ENCODE peak calls at places on chromosomes 12 and 14, in ten cellular contexts. One of them, this sample, is unnamed.
A peak's percentile ranks its signal among the peaks of the same experiment; 100 is the strongest.

GRCh38 chr14:80152166-80152565 is 59.1 kb downstream of the DIO2 start:
- DNase-seq in IMR-90: no peak
- DNase-seq in stomach: no peak
- DNase-seq in endothelial cell of umbilical vein: no peak
- DNase-seq in H1: no peak
- DNase-seq in heart left ventricle: no peak
- DNase-seq in NB4: no peak
- DNase-seq in tibial nerve: no peak
- DNase-seq in sigmoid colon: no peak
- DNase-seq in right lobe of liver: no peak
- DNase-seq in this sample: no peak

GRCh38 chr12:108316153-108316892 is 22.8 kb downstream of the CMKLR1 start:
- DNase-seq in IMR-90: no peak
- DNase-seq in stomach: no peak
- DNase-seq in endothelial cell of umbilical vein: no peak
- DNase-seq in H1: no peak
- DNase-seq in heart left ventricle: no peak
- DNase-seq in NB4: no peak
- DNase-seq in tibial nerve: no peak
- DNase-seq in sigmoid colon: no peak
- DNase-seq in right lobe of liver: no peak
- DNase-seq in this sample: no peak

GRCh38 chr12:570949-571794 is 92.1 kb downstream of the NINJ2 start:
- DNase-seq in IMR-90: peak; percentile 80
- DNase-seq in stomach: peak; percentile 83
- DNase-seq in endothelial cell of umbilical vein: peak; percentile 70
- DNase-seq in H1: peak; percentile 75
- DNase-seq in heart left ventricle: peak; percentile 86
- DNase-seq in NB4: no peak
- DNase-seq in tibial nerve: peak; percentile 83
- DNase-seq in sigmoid colon: peak; percentile 93
- DNase-seq in right lobe of liver: peak; percentile 76
- DNase-seq in this sample: no peak

GRCh38 chr14:92945959-92946846 is 23.3 kb downstream of the CHGA start:
- DNase-seq in IMR-90: peak; percentile 60
- DNase-seq in stomach: peak; percentile 91
- DNase-seq in endothelial cell of umbilical vein: peak; percentile 70
- DNase-seq in H1: no peak
- DNase-seq in heart left ventricle: peak; percentile 74
- DNase-seq in NB4: no peak
- DNase-seq in tibial nerve: peak; percentile 19
- DNase-seq in sigmoid colon: peak; percentile 79
- DNase-seq in right lobe of liver: peak; percentile 88
- DNase-seq in this sample: no peak

GRCh38 chr12:20212658-20213387 is 155.5 kb upstream of the PDE3A start:
- DNase-seq in IMR-90: peak; percentile 98
- DNase-seq in stomach: peak; percentile 31
- DNase-seq in endothelial cell of umbilical vein: peak; percentile 99
- DNase-seq in H1: peak; percentile 54
- DNase-seq in heart left ventricle: peak; percentile 89
- DNase-seq in NB4: peak; percentile 38
- DNase-seq in tibial nerve: peak; percentile 89
- DNase-seq in sigmoid colon: peak; percentile 95
- DNase-seq in right lobe of liver: peak; percentile 73
- DNase-seq in this sample: no peak

GRCh38 chr14:73245401-73246325 is 8.4 kb downstream of the PAPLN start:
- DNase-seq in IMR-90: no peak
- DNase-seq in stomach: peak; percentile 62
- DNase-seq in endothelial cell of umbilical vein: peak; percentile 39
- DNase-seq in H1: no peak
- DNase-seq in heart left ventricle: peak; percentile 67
- DNase-seq in NB4: peak; percentile 71
- DNase-seq in tibial nerve: no peak
- DNase-seq in sigmoid colon: no peak
- DNase-seq in right lobe of liver: peak; percentile 69
- DNase-seq in this sample: peak; percentile 63

GRCh38 chr12:102948941-102949352 is 8.5 kb upstream of the ASCL1 start:
- DNase-seq in IMR-90: peak; percentile 37
- DNase-seq in stomach: peak; percentile 63
- DNase-seq in endothelial cell of umbilical vein: peak; percentile 49
- DNase-seq in H1: peak; percentile 94
- DNase-seq in heart left ventricle: peak; percentile 26
- DNase-seq in NB4: peak; percentile 60
- DNase-seq in tibial nerve: peak; percentile 66
- DNase-seq in sigmoid colon: no peak
- DNase-seq in right lobe of liver: peak; percentile 58
- DNase-seq in this sample: no peak

GRCh38 chr12:76037130-76038105 is 5.8 kb upstream of the PHLDA1 start:
- DNase-seq in IMR-90: peak; percentile 87
- DNase-seq in stomach: no peak
- DNase-seq in endothelial cell of umbilical vein: peak; percentile 87
- DNase-seq in H1: no peak
- DNase-seq in heart left ventricle: no peak
- DNase-seq in NB4: peak; percentile 87
- DNase-seq in tibial nerve: peak; percentile 48
- DNase-seq in sigmoid colon: no peak
- DNase-seq in right lobe of liver: no peak
- DNase-seq in this sample: no peak

GRCh38 chr14:39179042-39179441 is 4.0 kb downstream of the PNN start:
- DNase-seq in IMR-90: no peak
- DNase-seq in stomach: no peak
- DNase-seq in endothelial cell of umbilical vein: no peak
- DNase-seq in H1: no peak
- DNase-seq in heart left ventricle: no peak
- DNase-seq in NB4: no peak
- DNase-seq in tibial nerve: no peak
- DNase-seq in sigmoid colon: no peak
- DNase-seq in right lobe of liver: no peak
- DNase-seq in this sample: no peak

GRCh38 chr14:39174560-39175444 is at the start of gene PNN:
- DNase-seq in IMR-90: peak; percentile 100
- DNase-seq in stomach: peak; percentile 96
- DNase-seq in endothelial cell of umbilical vein: peak; percentile 100
- DNase-seq in H1: peak; percentile 91
- DNase-seq in heart left ventricle: peak; percentile 97
- DNase-seq in NB4: peak; percentile 99
- DNase-seq in tibial nerve: peak; percentile 93
- DNase-seq in sigmoid colon: peak; percentile 99
- DNase-seq in right lobe of liver: peak; percentile 95
- DNase-seq in this sample: peak; percentile 79

GRCh38 chr14:39175445-39176262 is 600 bp downstream of the PNN start:
- DNase-seq in IMR-90: peak; percentile 21
- DNase-seq in stomach: no peak
- DNase-seq in endothelial cell of umbilical vein: no peak
- DNase-seq in H1: no peak
- DNase-seq in heart left ventricle: no peak
- DNase-seq in NB4: peak; percentile 71
- DNase-seq in tibial nerve: no peak
- DNase-seq in sigmoid colon: no peak
- DNase-seq in right lobe of liver: peak; percentile 61
- DNase-seq in this sample: peak; percentile 21

GRCh38 chr14:39176263-39177167 is 1.5 kb downstream of the PNN start:
- DNase-seq in IMR-90: no peak
- DNase-seq in stomach: no peak
- DNase-seq in endothelial cell of umbilical vein: no peak
- DNase-seq in H1: no peak
- DNase-seq in heart left ventricle: no peak
- DNase-seq in NB4: no peak
- DNase-seq in tibial nerve: no peak
- DNase-seq in sigmoid colon: no peak
- DNase-seq in right lobe of liver: no peak
- DNase-seq in this sample: no peak

GRCh38 chr14:39177168-39177545 is 2.1 kb downstream of the PNN start:
- DNase-seq in IMR-90: no peak
- DNase-seq in stomach: no peak
- DNase-seq in endothelial cell of umbilical vein: no peak
- DNase-seq in H1: no peak
- DNase-seq in heart left ventricle: no peak
- DNase-seq in NB4: no peak
- DNase-seq in tibial nerve: no peak
- DNase-seq in sigmoid colon: no peak
- DNase-seq in right lobe of liver: no peak
- DNase-seq in this sample: no peak
- TF ChIP-seq POLR2A in IMR-90: no peak
- TF ChIP-seq POLR2A in stomach: no peak
- TF ChIP-seq POLR2A in endothelial cell of umbilical vein: no peak
- TF ChIP-seq POLR2A in H1: no peak
- TF ChIP-seq POLR2A in heart left ventricle: no peak
- TF ChIP-seq POLR2A in NB4: no peak
- TF ChIP-seq POLR2A in tibial nerve: no peak
- TF ChIP-seq POLR2A in sigmoid colon: no peak
- TF ChIP-seq POLR2A in right lobe of liver: no peak
- TF ChIP-seq POLR2A in this sample: no peak

GRCh38 chr14:91329615-91330014 is 85.1 kb upstream of the GPR68 start:
- DNase-seq in IMR-90: no peak
- DNase-seq in stomach: no peak
- DNase-seq in endothelial cell of umbilical vein: no peak
- DNase-seq in H1: no peak
- DNase-seq in heart left ventricle: no peak
- DNase-seq in NB4: no peak
- DNase-seq in tibial nerve: no peak
- DNase-seq in sigmoid colon: no peak
- DNase-seq in right lobe of liver: no peak
- DNase-seq in this sample: no peak

GRCh38 chr14:91328313-91329050 is 84.0 kb upstream of the GPR68 start:
- DNase-seq in IMR-90: no peak
- DNase-seq in stomach: no peak
- DNase-seq in endothelial cell of umbilical vein: no peak
- DNase-seq in H1: no peak
- DNase-seq in heart left ventricle: no peak
- DNase-seq in NB4: no peak
- DNase-seq in tibial nerve: no peak
- DNase-seq in sigmoid colon: no peak
- DNase-seq in right lobe of liver: no peak
- DNase-seq in this sample: no peak

GRCh38 chr14:91331761-91332447 is 85.7 kb downstream of the CCDC88C start:
- DNase-seq in IMR-90: no peak
- DNase-seq in stomach: no peak
- DNase-seq in endothelial cell of umbilical vein: peak; percentile 43
- DNase-seq in H1: no peak
- DNase-seq in heart left ventricle: no peak
- DNase-seq in NB4: peak; percentile 45
- DNase-seq in tibial nerve: no peak
- DNase-seq in sigmoid colon: no peak
- DNase-seq in right lobe of liver: peak; percentile 65
- DNase-seq in this sample: no peak

GRCh38 chr14:91330846-91331245 is 86.3 kb upstream of the GPR68 start:
- DNase-seq in IMR-90: no peak
- DNase-seq in stomach: no peak
- DNase-seq in endothelial cell of umbilical vein: no peak
- DNase-seq in H1: no peak
- DNase-seq in heart left ventricle: no peak
- DNase-seq in NB4: no peak
- DNase-seq in tibial nerve: no peak
- DNase-seq in sigmoid colon: no peak
- DNase-seq in right lobe of liver: no peak
- DNase-seq in this sample: no peak

DNA sequence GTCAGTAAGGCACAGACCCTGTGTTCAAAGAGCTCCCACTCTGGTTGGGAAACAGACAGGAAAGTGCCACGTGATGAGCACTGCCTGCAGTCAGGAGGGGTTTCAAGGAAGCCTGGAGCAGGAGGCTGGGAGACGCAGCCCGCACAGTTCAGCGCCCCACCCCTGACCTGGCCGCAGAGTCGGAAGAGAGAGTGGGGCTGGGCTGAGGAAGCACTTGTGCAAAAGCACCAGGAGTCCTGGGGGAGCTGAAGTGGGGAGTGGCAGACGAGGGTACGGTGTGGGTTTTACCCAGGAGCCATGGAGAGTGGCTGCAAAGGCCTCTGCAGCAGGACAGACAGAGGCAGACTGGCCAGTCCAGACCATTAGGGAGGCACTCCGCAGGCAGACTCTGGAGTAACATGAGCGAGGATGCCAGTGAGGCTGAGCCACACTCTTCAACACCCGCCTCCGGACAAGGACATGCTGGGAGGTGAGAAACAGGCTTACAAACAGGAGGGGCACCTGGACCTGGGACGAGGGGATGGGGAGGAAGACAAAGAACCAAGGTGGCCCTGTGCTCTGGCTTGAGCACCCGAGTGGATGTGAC is 85.7 kb upstream of the GPR68 start:
- DNase-seq in IMR-90: no peak
- DNase-seq in stomach: no peak
- DNase-seq in endothelial cell of umbilical vein: no peak
- DNase-seq in H1: no peak
- DNase-seq in heart left ventricle: no peak
- DNase-seq in NB4: no peak
- DNase-seq in tibial nerve: no peak
- DNase-seq in sigmoid colon: no peak
- DNase-seq in right lobe of liver: no peak
- DNase-seq in this sample: no peak
- TF ChIP-seq POLR2A in IMR-90: no peak
- TF ChIP-seq POLR2A in stomach: no peak
- TF ChIP-seq POLR2A in endothelial cell of umbilical vein: no peak
- TF ChIP-seq POLR2A in H1: no peak
- TF ChIP-seq POLR2A in heart left ventricle: no peak
- TF ChIP-seq POLR2A in NB4: no peak
- TF ChIP-seq POLR2A in tibial nerve: no peak
- TF ChIP-seq POLR2A in sigmoid colon: no peak
- TF ChIP-seq POLR2A in right lobe of liver: no peak
- TF ChIP-seq POLR2A in this sample: no peak

GRCh38 chr14:23154876-23155587 is 28.4 kb downstream of the SLC7A8 start:
- DNase-seq in IMR-90: peak; percentile 89
- DNase-seq in stomach: peak; percentile 89
- DNase-seq in endothelial cell of umbilical vein: peak; percentile 85
- DNase-seq in H1: peak; percentile 48
- DNase-seq in heart left ventricle: peak; percentile 89
- DNase-seq in NB4: no peak
- DNase-seq in tibial nerve: peak; percentile 72
- DNase-seq in sigmoid colon: peak; percentile 95
- DNase-seq in right lobe of liver: peak; percentile 41
- DNase-seq in this sample: no peak
- TF ChIP-seq POLR2A in IMR-90: no peak
- TF ChIP-seq POLR2A in stomach: no peak
- TF ChIP-seq POLR2A in endothelial cell of umbilical vein: no peak
- TF ChIP-seq POLR2A in H1: no peak
- TF ChIP-seq POLR2A in heart left ventricle: no peak
- TF ChIP-seq POLR2A in NB4: no peak
- TF ChIP-seq POLR2A in tibial nerve: no peak
- TF ChIP-seq POLR2A in sigmoid colon: no peak
- TF ChIP-seq POLR2A in right lobe of liver: no peak
- TF ChIP-seq POLR2A in this sample: no peak

DNA sequence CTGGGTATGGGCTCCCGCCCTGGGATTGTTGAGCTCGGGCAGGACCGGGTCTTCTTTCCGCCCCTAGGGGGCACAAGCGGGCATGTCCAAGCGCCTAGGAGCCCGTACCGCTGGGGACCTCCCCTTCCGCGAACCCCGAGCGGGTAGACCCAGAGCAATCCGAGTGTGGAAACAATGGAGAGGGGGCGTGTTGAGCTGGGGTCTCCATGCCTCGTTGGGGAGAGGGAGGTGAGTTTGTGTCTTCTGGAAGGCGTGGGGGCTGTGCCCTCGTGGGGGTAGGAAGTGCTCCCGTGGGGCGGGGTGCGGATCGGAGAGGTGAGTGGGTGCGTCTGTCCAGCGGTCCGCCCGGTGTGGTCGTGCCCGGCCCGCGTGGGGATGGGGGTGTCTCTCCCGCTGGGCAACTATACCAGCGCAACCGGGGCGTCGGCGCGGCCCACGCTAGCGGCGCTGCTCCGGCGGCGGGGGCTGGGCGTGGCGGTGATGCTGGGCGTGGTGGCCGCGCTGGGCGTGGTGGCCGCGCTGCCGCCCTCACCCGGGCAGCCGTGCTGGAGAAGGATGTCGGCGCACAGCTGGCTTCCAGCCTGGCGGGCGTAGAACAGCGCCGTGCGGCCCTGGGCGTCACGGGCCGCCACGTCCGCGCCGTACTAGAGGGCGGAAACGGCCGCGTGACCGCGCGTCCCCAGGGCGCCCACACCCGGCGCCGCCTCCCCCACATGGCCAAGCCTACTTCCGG is 12.2 kb downstream of the AGAP2 start:
- DNase-seq in IMR-90: peak; percentile 76
- DNase-seq in stomach: peak; percentile 74
- DNase-seq in endothelial cell of umbilical vein: peak; percentile 74
- DNase-seq in H1: peak; percentile 95
- DNase-seq in heart left ventricle: peak; percentile 80
- DNase-seq in NB4: no peak
- DNase-seq in tibial nerve: no peak
- DNase-seq in sigmoid colon: peak; percentile 91
- DNase-seq in right lobe of liver: peak; percentile 67
- DNase-seq in this sample: peak; percentile 14
- TF ChIP-seq POLR2A in IMR-90: no peak
- TF ChIP-seq POLR2A in stomach: no peak
- TF ChIP-seq POLR2A in endothelial cell of umbilical vein: peak; percentile 79
- TF ChIP-seq POLR2A in H1: no peak
- TF ChIP-seq POLR2A in heart left ventricle: no peak
- TF ChIP-seq POLR2A in NB4: no peak
- TF ChIP-seq POLR2A in tibial nerve: no peak
- TF ChIP-seq POLR2A in sigmoid colon: no peak
- TF ChIP-seq POLR2A in right lobe of liver: no peak
- TF ChIP-seq POLR2A in this sample: no peak